ENCODE peak calls at places on chromosome 4, in ten cellular contexts. S, V, Q, W, X, D, G, A, C and F are unnamed samples.

GRCh38 chr4:33998204-33998603 is 2246.1 kb downstream of the ARAP2 start:
- DNase-seq in W (no peak), X (no peak), C (no peak), S (no peak), D (no peak), Q (no peak), G (no peak), A (no peak), V (no peak), F (no peak)

GRCh38 chr4:125951275-125951887 is 636.6 kb downstream of the FAT4 start:
- DNase-seq in W (no peak), S (no peak), V (no peak), C (no peak), G (no peak), X (peak; percentile 60), Q (no peak), D (no peak), A (peak; percentile 52), F (peak; percentile 17)

GRCh38 chr4:166422475-166422874 is 549.4 kb downstream of the TLL1 start:
- DNase-seq in W (no peak), V (no peak), X (peak; percentile 2), C (no peak), G (no peak), A (peak; percentile 69), D (no peak), S (no peak), Q (no peak), F (peak; percentile 57)

GRCh38 chr4:20995591-20995990 is 295.3 kb downstream of the PACRGL start:
- DNase-seq in D (no peak), C (no peak), V (no peak), W (no peak), A (no peak), X (no peak), S (no peak), G (no peak), Q (no peak), F (no peak)

GRCh38 chr4:92969650-92970370 is 666.0 kb downstream of the GRID2 start:
- DNase-seq in G (no peak), A (peak; percentile 73), V (peak; percentile 8), S (no peak), W (no peak), X (peak; percentile 94), D (no peak), Q (no peak), C (no peak), F (peak; percentile 77)

GRCh38 chr4:157282019-157282418 is 61.5 kb downstream of the GRIA2 start:
- DNase-seq in G (no peak), C (no peak), S (no peak), D (no peak), Q (no peak), A (no peak), W (no peak), V (no peak), X (no peak), F (no peak)

GRCh38 chr4:40003986-40004385 is 26.3 kb upstream of the PDS5A start:
- DNase-seq in W (no peak), C (peak; percentile 6), A (peak; percentile 72), V (peak; percentile 31), Q (no peak), G (no peak), S (no peak), X (peak; percentile 88), D (no peak), F (peak; percentile 23)

GRCh38 chr4:2259036-2259540 is 2.8 kb downstream of the MXD4 start:
- DNase-seq in Q (peak; percentile 31), C (no peak), W (no peak), X (no peak), G (peak; percentile 62), V (no peak), D (peak; percentile 63), S (no peak), A (no peak), F (no peak)

GRCh38 chr4:128350449-128351045 is 62.9 kb upstream of the PGRMC2 start:
- DNase-seq in Q (no peak), S (no peak), A (no peak), W (no peak), G (no peak), V (no peak), X (no peak), D (no peak), C (no peak), F (no peak)

GRCh38 chr4:20773144-20773997 is 73.1 kb downstream of the PACRGL start:
- DNase-seq in V (peak; percentile 53), G (no peak), Q (peak; percentile 34), C (peak; percentile 49), W (no peak), X (peak; percentile 54), S (no peak), A (peak; percentile 45), D (peak; percentile 71), F (peak; percentile 5)

GRCh38 chr4:124230268-124230667 is 482.3 kb downstream of the ANKRD50 start:
- DNase-seq in X (no peak), S (no peak), D (no peak), C (no peak), Q (no peak), A (no peak), G (no peak), W (no peak), V (no peak), F (no peak)

GRCh38 chr4:87032884-87033533 is 98.2 kb downstream of the AFF1 start:
- DNase-seq in W (no peak), V (no peak), C (no peak), Q (no peak), A (peak; percentile 59), S (no peak), D (no peak), X (peak; percentile 83), G (no peak), F (no peak)

GRCh38 chr4:31657859-31658258 is 937.7 kb downstream of the PCDH7 start:
- DNase-seq in A (no peak), Q (no peak), D (no peak), X (peak; percentile 13), V (no peak), S (no peak), W (no peak), C (no peak), G (no peak), F (no peak)

GRCh38 chr4:184263461-184263860 is 45.8 kb upstream of the ENPP6 start:
- DNase-seq in D (no peak), C (no peak), A (no peak), W (no peak), G (no peak), S (no peak), Q (no peak), X (no peak), V (no peak), F (no peak)

GRCh38 chr4:140439644-140440043 is 12.2 kb upstream of the CLGN start:
- DNase-seq in X (no peak), V (no peak), W (no peak), S (no peak), G (no peak), D (no peak), A (no peak), C (no peak), Q (no peak), F (no peak)

GRCh38 chr4:145734576-145735329 is 54.8 kb downstream of the C4orf51 start:
- DNase-seq in W (no peak), S (no peak), Q (peak; percentile 57), C (peak; percentile 82), D (peak; percentile 95), V (peak; percentile 83), G (peak; percentile 66), X (peak; percentile 96), A (peak; percentile 98), F (peak; percentile 95)

GRCh38 chr4:80202784-80203553 is 5.7 kb downstream of the PRDM8 start:
- DNase-seq in S (peak; percentile 90), V (peak; percentile 34), D (peak; percentile 72), A (no peak), W (peak; percentile 36), X (peak; percentile 35), Q (no peak), G (peak; percentile 68), C (peak; percentile 56), F (no peak)
- TF ChIP-seq CTCF in S (no peak), V (no peak), D (no peak), A (no peak), W (no peak), X (no peak), Q (no peak), G (no peak), C (no peak), F (no peak)

DNA sequence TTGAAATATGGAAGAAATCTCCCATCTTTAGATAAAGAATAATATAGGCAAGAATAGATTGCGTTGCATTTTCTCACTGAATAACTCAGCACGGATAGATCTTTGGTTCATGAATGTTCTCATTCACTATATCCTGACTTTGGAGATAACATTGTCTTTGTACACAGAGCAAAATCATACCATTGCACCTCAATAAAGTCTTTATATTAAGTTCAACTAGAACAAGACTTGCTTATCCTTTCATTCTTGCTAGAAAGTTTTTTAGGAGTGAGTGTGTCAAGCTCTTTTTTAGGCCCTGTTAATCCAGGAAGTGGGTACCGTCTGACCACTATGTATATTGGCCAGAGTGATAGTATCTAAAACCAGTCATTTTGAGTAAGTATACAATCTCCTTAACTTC is 658.7 kb downstream of the FSTL5 start:
- DNase-seq in C (no peak), D (no peak), V (no peak), S (no peak), Q (no peak), W (no peak), G (no peak), A (no peak), X (no peak), F (no peak)
- H3K4me3 ChIP-seq in C (no peak overlapping the region), D (no peak overlapping the region), V (no peak overlapping the region), S (no peak overlapping the region), Q (no peak overlapping the region), W (no peak overlapping the region), G (no peak overlapping the region), A (no peak overlapping the region), X (no peak overlapping the region), F (no peak overlapping the region)

DNA sequence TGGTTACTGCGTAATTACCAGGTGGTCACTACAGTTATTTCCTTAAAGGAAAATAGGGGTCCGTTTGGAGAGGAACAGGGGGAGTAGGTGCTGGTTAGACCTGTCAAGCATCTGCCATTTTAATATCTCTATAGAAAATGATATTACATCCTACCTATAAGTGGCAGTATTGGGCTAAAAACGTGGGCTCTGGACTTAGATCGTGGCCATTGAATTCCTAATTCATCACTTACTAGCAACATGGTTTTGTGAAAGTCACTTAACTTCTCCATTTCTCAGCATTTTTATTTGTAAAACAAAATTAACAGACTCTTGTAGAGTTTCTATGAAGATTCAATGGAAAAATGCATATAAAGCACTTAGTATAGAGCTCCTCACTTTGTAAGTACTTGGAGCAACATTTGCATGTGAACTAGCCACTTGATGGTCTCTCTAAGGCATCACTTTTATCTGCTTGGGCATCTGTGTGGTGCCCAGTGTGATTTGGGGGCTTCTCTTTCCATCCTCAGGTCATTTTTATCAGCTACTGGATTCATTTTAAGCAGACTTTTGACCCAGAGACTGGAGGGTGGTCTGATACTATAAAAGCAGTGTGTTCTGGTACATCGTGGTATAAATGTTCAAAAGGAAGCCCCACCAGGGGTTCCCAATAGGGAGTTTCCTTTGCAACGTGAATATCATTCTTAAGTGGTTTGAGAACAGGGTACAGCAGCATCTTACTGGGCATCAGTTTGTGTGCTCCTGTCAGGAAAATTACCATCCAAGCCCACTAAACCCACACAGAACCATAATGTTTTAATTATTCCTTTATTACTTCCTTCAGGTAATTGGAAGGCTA is 42.7 kb upstream of the RASSF6 start:
- DNase-seq in C (peak; percentile 45), W (no peak), G (no peak), A (peak; percentile 62), D (no peak), V (no peak), Q (no peak), S (no peak), X (peak; percentile 77), F (no peak)
- TF ChIP-seq CTCF in C (peak; percentile 29), W (no peak), G (peak; percentile 58), A (peak; percentile 21), D (peak; percentile 48), V (peak; percentile 67), Q (peak; percentile 31), S (no peak), X (peak; percentile 72), F (peak; percentile 44)

GRCh38 chr4:148214529-148215166 is 227.6 kb downstream of the NR3C2 start:
- DNase-seq in V (peak; percentile 79), G (no peak), W (no peak), A (no peak), X (peak; percentile 5), C (no peak), Q (no peak), S (no peak), D (peak; percentile 80), F (no peak)
- H3K4me3 ChIP-seq in V (no peak overlapping the region), G (no peak overlapping the region), W (no peak overlapping the region), A (no peak overlapping the region), X (no peak overlapping the region), C (no peak overlapping the region), Q (no peak overlapping the region), S (no peak overlapping the region), D (no peak overlapping the region), F (no peak overlapping the region)